ENCODE peak calls at places on chromosome 1, in four cellular contexts. L, I, H and P are unnamed samples.

GRCh38 chr1:44970317-44970716 is 16.1 kb downstream of the EIF2B3 start:
- DNase-seq in L (no peak), I (no peak), H (no peak), P (no peak)

GRCh38 chr1:199029855-199030254 is 391.0 kb downstream of the PTPRC start:
- DNase-seq in L (peak; percentile 51), I (no peak), H (no peak), P (no peak)

GRCh38 chr1:228486596-228487335 is 416 bp upstream of the RNF187 start:
- DNase-seq in L (peak; percentile 88), I (peak; percentile 56), H (peak; percentile 74), P (peak; percentile 85)

GRCh38 chr1:159492575-159493323 is 43.1 kb downstream of the OR10J5 start:
- DNase-seq in L (peak; percentile 71), I (no peak), H (no peak), P (no peak)

GRCh38 chr1:92461364-92462097 is 25.2 kb downstream of the GFI1 start:
- DNase-seq in L (peak; percentile 7), I (no peak), H (no peak), P (no peak)

GRCh38 chr1:105891308-105891707 is 1165.2 kb upstream of the PRMT6 start:
- DNase-seq in L (no peak), I (no peak), H (no peak), P (no peak)

GRCh38 chr1:61175976-61176375 is 93.6 kb downstream of the NFIA start:
- DNase-seq in L (no peak), I (no peak), H (no peak), P (no peak)

GRCh38 chr1:212457740-212458338 is 25.1 kb downstream of the NENF start:
- DNase-seq in L (peak; percentile 59), I (peak; percentile 76), H (no peak), P (peak; percentile 46)

GRCh38 chr1:102615896-102616295 is 492.4 kb downstream of the COL11A1 start:
- DNase-seq in L (no peak), I (no peak), H (no peak), P (no peak)

GRCh38 chr1:56235909-56236510 is 343.4 kb downstream of the PLPP3 start:
- DNase-seq in L (no peak), I (no peak), H (no peak), P (no peak)

GRCh38 chr1:70475023-70475422 is 64.0 kb downstream of the CTH start:
- DNase-seq in L (peak; percentile 54), I (no peak), H (no peak), P (no peak)

GRCh38 chr1:64363616-64364015 is 106.3 kb upstream of the CACHD1 start:
- DNase-seq in L (no peak), I (no peak), H (no peak), P (no peak)

GRCh38 chr1:203238535-203238934 is 9.1 kb upstream of the CHIT1 start:
- DNase-seq in L (no peak), I (no peak), H (no peak), P (no peak)

GRCh38 chr1:186188004-186188539 is 187.0 kb downstream of the TPR start:
- DNase-seq in L (peak; percentile 97), I (no peak), H (no peak), P (no peak)

GRCh38 chr1:101323530-101323929 is 86.7 kb downstream of the S1PR1 start:
- DNase-seq in L (no peak), I (no peak), H (no peak), P (no peak)

GRCh38 chr1:89719502-89720306 is 86.8 kb downstream of the LRRC8C start:
- DNase-seq in L (peak; percentile 43), I (no peak), H (no peak), P (no peak)

GRCh38 chr1:26378088-26378878 is 5.7 kb upstream of the ZNF683 start:
- DNase-seq in L (peak; percentile 93), I (peak; percentile 38), H (no peak), P (peak; percentile 48)

GRCh38 chr1:168373869-168374268 is 93.2 kb downstream of the TBX19 start:
- DNase-seq in L (peak; percentile 49), I (no peak), H (no peak), P (no peak)

DNA sequence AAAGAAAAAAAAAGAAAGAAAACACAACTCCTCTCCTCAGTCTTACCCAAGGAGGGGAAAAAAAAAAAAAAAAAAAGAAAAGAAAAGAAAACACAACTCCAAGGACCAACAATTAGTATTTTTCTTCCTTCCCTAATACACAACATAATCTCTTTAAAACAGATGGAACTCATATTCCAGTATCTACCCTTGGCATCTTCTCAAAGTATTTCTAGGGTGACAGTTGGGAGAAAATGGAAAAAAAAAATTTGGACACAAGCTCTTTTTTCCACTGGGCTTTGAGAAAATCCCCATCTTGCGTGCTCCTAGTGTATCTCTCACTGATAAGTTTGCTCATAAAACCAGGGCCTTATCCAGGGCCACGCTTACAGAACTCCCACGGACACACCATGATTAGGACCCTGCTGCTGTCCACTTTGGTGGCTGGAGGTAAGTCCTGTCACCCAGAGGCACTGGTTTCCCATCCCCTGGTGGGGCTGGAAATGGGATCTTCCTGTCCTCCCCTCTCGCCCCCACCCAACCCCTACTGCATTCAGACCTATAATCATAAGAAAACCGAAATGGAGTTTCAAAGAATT is at the start of gene CELA2B:
- DNase-seq in L (no peak), I (no peak), H (no peak), P (no peak)
- H3K4me3 ChIP-seq in L (no peak within 1 kb of the TSS), I (no peak within 1 kb of the TSS), H (no peak within 1 kb of the TSS), P (no peak within 1 kb of the TSS)

GRCh38 chr1:222897527-222898190 is 82.8 kb downstream of the DISP1 start:
- DNase-seq in L (peak; percentile 40), I (no peak), H (no peak), P (no peak)

GRCh38 chr1:222894331-222894730 is 79.5 kb downstream of the DISP1 start:
- DNase-seq in L (no peak), I (no peak), H (no peak), P (no peak)

GRCh38 chr1:222896630-222897526 is 82.0 kb downstream of the DISP1 start:
- DNase-seq in L (peak; percentile 61), I (no peak), H (no peak), P (no peak)

GRCh38 chr1:222893255-222893654 is 78.4 kb downstream of the DISP1 start:
- DNase-seq in L (no peak), I (no peak), H (no peak), P (no peak)

DNA sequence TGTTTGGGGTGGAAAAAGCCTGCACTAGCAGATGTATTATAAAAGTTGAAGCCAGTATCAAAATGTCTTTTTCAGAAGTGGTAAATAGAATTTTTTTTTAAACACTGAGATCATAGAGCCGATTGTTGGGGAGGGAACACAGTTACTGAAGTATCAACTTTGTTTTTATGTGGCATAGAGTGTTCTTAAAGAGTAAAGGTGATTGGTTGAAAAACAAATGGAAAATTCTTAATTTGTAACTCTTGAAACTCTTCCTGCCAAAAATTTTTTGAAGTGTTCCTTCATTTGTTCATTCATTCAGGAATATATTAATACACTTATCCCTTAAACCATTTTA is 83.3 kb downstream of the DISP1 start:
- DNase-seq in L (peak; percentile 29), I (no peak), H (no peak), P (no peak)
- H3K4me3 ChIP-seq in L (peak overlapping the region; percentile 77), I (no peak overlapping the region), H (peak overlapping the region; percentile 56), P (no peak overlapping the region)

DNA sequence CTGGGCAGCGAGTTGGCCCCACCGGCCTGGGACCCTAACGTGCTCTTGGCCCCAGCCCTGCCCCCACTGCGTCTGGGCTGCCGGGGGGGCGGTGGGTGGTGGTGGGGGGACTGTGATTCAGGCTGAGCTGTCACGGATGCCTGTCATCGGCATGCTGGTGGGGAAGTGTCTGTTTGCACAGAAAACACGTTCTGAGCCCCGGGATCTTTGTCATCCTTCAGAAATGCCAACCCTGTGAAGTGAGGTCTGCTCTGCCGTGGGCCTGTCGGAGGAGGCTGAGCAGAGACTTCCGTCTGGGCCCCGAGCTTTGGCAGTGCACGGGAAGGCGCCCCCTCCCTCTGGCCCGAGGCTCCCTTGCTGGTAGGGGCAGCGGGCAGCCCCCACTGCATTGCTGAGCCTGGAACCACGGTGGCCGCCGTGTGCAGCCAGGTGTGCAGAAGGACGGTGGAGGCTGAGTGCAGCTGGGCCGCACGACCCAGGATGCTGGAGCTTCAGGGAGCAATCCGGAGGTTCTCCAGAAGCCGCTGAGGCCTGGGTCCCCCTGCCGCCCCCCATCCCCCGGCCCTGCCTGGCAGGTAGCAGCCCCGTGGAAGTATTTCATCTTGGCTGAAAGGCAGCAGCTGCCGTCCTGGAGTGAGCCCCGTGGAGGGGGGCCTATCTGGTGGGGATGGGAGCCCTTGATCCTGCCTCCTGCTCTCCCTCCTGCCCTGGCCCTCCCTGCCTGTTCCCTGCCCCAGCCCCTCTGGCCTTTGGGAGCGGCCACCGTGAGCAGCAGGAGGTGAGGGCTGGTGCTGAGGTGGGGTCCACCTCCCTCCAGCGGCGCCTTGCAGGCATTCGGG is 24.1 kb upstream of the PLCH2 start:
- DNase-seq in L (peak; percentile 94), I (no peak), H (no peak), P (no peak)
- H3K4me3 ChIP-seq in L (no peak overlapping the region), I (no peak overlapping the region), H (no peak overlapping the region), P (no peak overlapping the region)

GRCh38 chr1:12229386-12229834 is 420 bp upstream of the VPS13D start:
- DNase-seq in L (no peak), I (no peak), H (no peak), P (no peak)
- H3K4me3 ChIP-seq in L (peak overlapping the region; percentile 92), I (peak overlapping the region; percentile 100), H (peak overlapping the region; percentile 100), P (no peak overlapping the region)

DNA sequence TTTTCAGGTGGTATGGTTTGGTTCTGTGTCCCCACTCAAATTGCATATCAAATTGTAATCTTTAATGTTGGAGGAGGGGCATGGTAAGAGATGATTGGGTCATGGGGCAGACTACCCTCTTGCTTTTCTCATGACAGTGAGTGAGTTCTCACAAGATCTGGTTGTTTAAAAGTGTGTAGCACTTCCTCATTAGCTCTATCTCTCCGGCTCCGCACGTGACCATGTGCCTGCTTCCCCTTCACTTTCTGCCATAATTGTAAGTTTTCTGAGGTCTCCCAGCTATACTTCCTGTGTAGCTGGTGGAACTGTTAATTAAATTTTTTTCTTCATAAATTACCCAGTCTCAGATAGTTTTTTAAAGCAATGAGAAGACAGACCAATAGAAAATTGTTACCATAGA is 843.2 kb downstream of the AMY1C start:
- DNase-seq in L (no peak), I (no peak), H (no peak), P (no peak)
- H3K4me3 ChIP-seq in L (no peak overlapping the region), I (no peak overlapping the region), H (no peak overlapping the region), P (no peak overlapping the region)

GRCh38 chr1:229853751-229854150 is 213.3 kb upstream of the GALNT2 start:
- DNase-seq in L (no peak), I (no peak), H (no peak), P (no peak)

GRCh38 chr1:229857585-229857984 is 209.5 kb upstream of the GALNT2 start:
- DNase-seq in L (peak; percentile 22), I (no peak), H (no peak), P (no peak)

GRCh38 chr1:229859026-229859425 is 208.0 kb upstream of the GALNT2 start:
- DNase-seq in L (no peak), I (no peak), H (no peak), P (no peak)

GRCh38 chr1:229854620-229855019 is 212.4 kb upstream of the GALNT2 start:
- DNase-seq in L (no peak), I (no peak), H (no peak), P (no peak)

GRCh38 chr1:229855999-229856650 is 210.9 kb upstream of the GALNT2 start:
- DNase-seq in L (peak; percentile 11), I (no peak), H (no peak), P (no peak)
- H3K4me3 ChIP-seq in L (peak overlapping the region; percentile 27), I (no peak overlapping the region), H (peak overlapping the region; percentile 10), P (no peak overlapping the region)